ENCODE peak calls at places on chromosomes 2 and 18, in seven cellular contexts. F, M, R, D, Y, C and J are unnamed samples.

GRCh38 chr2:26626606-26627005 is 14.6 kb downstream of the CIB4 start:
- DNase-seq in F (no peak), M (peak), R (no peak), D (no peak), Y (peak), C (no peak), J (no peak)

GRCh38 chr2:216791303-216791702 is 68.6 kb downstream of the TNP1 start:
- DNase-seq in F (no peak), M (no peak), R (no peak), D (no peak), Y (no peak), C (no peak), J (no peak)

GRCh38 chr2:30971291-30972025 is 164.2 kb upstream of the CAPN13 start:
- DNase-seq in F (no peak), M (no peak), R (no peak), D (no peak), Y (no peak), C (no peak), J (no peak)

GRCh38 chr2:166803314-166803986 is 84.8 kb upstream of the XIRP2 start:
- DNase-seq in F (no peak), M (no peak), R (no peak), D (peak), Y (no peak), C (peak), J (peak)

GRCh38 chr2:150997702-150998480 is 263.8 kb downstream of the RBM43 start:
- DNase-seq in F (peak), M (no peak), R (no peak), D (no peak), Y (no peak), C (no peak), J (peak)

GRCh38 chr2:9663008-9663879 is 32.4 kb upstream of the YWHAQ start:
- DNase-seq in F (no peak), M (no peak), R (no peak), D (no peak), Y (no peak), C (no peak), J (no peak)

GRCh38 chr2:183799761-183800160 is 675.5 kb downstream of the NUP35 start:
- DNase-seq in F (no peak), M (no peak), R (no peak), D (no peak), Y (no peak), C (no peak), J (no peak)

GRCh38 chr18:7256959-7257742 is 26.3 kb downstream of the LRRC30 start:
- DNase-seq in F (no peak), M (no peak), R (no peak), D (no peak), Y (no peak), C (peak), J (no peak)

GRCh38 chr2:47493317-47493716 is 90.4 kb downstream of the MSH2 start:
- DNase-seq in F (no peak), M (no peak), R (no peak), D (no peak), Y (no peak), C (no peak), J (no peak)

GRCh38 chr2:16257001-16257724 is 316.8 kb downstream of the MYCN start:
- DNase-seq in F (no peak), M (no peak), R (no peak), D (no peak), Y (no peak), C (peak), J (no peak)

GRCh38 chr18:34867520-34867919 is 157.4 kb downstream of the DTNA start:
- DNase-seq in F (peak), M (no peak), R (no peak), D (peak), Y (no peak), C (peak), J (peak)

GRCh38 chr2:7007846-7008741 is 90.9 kb downstream of the RNF144A start:
- DNase-seq in F (peak), M (peak), R (no peak), D (peak), Y (peak), C (peak), J (peak)

GRCh38 chr18:57965246-57965645 is 78.8 kb upstream of the NEDD4L start:
- DNase-seq in F (no peak), M (no peak), R (no peak), D (no peak), Y (no peak), C (no peak), J (no peak)

GRCh38 chr18:13103366-13103765 is 112.2 kb downstream of the CEP192 start:
- DNase-seq in F (no peak), M (no peak), R (no peak), D (peak), Y (no peak), C (no peak), J (peak)

GRCh38 chr18:24427484-24427883 is 1.0 kb downstream of the IMPACT start:
- DNase-seq in F (peak), M (no peak), R (no peak), D (peak), Y (no peak), C (peak), J (peak)

GRCh38 chr18:8610442-8610801 is 1.2 kb downstream of the RAB12 start:
- DNase-seq in F (peak), M (no peak), R (no peak), D (peak), Y (no peak), C (no peak), J (no peak)

GRCh38 chr2:45329045-45329677 is 281.9 kb downstream of the SRBD1 start:
- DNase-seq in F (no peak), M (no peak), R (no peak), D (peak), Y (no peak), C (peak), J (peak)

GRCh38 chr2:127592761-127593227 is 53.2 kb upstream of the GPR17 start:
- DNase-seq in F (no peak), M (peak), R (no peak), D (no peak), Y (no peak), C (peak), J (no peak)

GRCh38 chr18:3655637-3656050 is 205.7 kb downstream of the TGIF1 start:
- DNase-seq in F (no peak), M (no peak), R (no peak), D (no peak), Y (no peak), C (peak), J (no peak)

GRCh38 chr2:12120281-12121150 is 374.1 kb downstream of the LPIN1 start:
- DNase-seq in F (no peak), M (no peak), R (no peak), D (peak), Y (no peak), C (no peak), J (peak)

GRCh38 chr18:9366126-9366714 is 31.6 kb downstream of the TWSG1 start:
- DNase-seq in F (peak), M (no peak), R (no peak), D (peak), Y (no peak), C (peak), J (peak)

GRCh38 chr18:10015288-10015701 is 101.5 kb downstream of the VAPA start:
- DNase-seq in F (no peak), M (no peak), R (no peak), D (peak), Y (no peak), C (peak), J (peak)

GRCh38 chr2:98870516-98871158 is 65.4 kb downstream of the CRACDL start:
- DNase-seq in F (no peak), M (no peak), R (no peak), D (no peak), Y (no peak), C (peak), J (no peak)

GRCh38 chr2:96359310-96359709 is 23.7 kb downstream of the NCAPH start:
- DNase-seq in F (no peak), M (no peak), R (peak), D (no peak), Y (no peak), C (peak), J (no peak)

GRCh38 chr18:49359732-49360444 is 100.6 kb downstream of the DYM start:
- DNase-seq in F (no peak), M (no peak), R (no peak), D (peak), Y (no peak), C (no peak), J (peak)

GRCh38 chr18:75125359-75126331 is 83.3 kb downstream of the PTGR3 start:
- DNase-seq in F (no peak), M (no peak), R (no peak), D (peak), Y (no peak), C (peak), J (no peak)

GRCh38 chr2:156476516-156477206 is 40.5 kb downstream of the GPD2 start:
- DNase-seq in F (no peak), M (no peak), R (no peak), D (peak), Y (no peak), C (no peak), J (peak)

GRCh38 chr2:188391354-188391753 is 99.7 kb downstream of the GULP1 start:
- DNase-seq in F (no peak), M (no peak), R (no peak), D (no peak), Y (no peak), C (no peak), J (no peak)

GRCh38 chr18:58408665-58409064 is 220.2 kb downstream of the ALPK2 start:
- DNase-seq in F (no peak), M (no peak), R (no peak), D (no peak), Y (no peak), C (no peak), J (no peak)

GRCh38 chr2:216557820-216558219 is 59.2 kb downstream of the RPL37A start:
- DNase-seq in F (no peak), M (no peak), R (no peak), D (no peak), Y (no peak), C (peak), J (no peak)

GRCh38 chr2:158024288-158024898 is 77.3 kb upstream of the UPP2 start:
- DNase-seq in F (peak), M (no peak), R (no peak), D (peak), Y (no peak), C (peak), J (peak)

GRCh38 chr2:197209742-197210408 is 100.7 kb downstream of the ANKRD44 start:
- DNase-seq in F (no peak), M (peak), R (no peak), D (no peak), Y (no peak), C (peak), J (no peak)

DNA sequence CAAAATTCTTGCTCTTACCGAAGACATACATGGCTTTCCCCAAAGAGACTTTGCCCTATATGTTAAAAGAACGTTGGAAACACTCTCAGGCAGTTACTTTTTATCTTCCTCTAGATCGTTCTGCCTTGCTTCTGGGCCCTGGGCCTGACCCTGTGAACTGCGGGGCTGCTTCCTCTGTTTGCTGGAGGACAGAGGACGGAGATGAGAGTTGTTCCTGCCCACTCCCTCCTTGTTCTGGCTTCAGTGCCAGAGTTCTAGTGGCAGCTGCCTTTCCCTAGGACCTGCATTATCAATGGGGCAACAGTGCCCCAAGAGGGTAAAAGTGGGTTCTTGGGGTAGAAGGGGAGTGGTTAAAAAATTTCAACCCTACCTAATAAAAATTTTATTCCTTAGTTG is 6.5 kb upstream of the FN1 start:
- DNase-seq in F (no peak), M (no peak), R (no peak), D (no peak), Y (no peak), C (no peak), J (no peak)
- TF ChIP-seq CTCF in F (no peak), M (peak), R (no peak), D (no peak), Y (no peak), C (no peak), J (no peak)

GRCh38 chr2:170714156-170715061 is 728 bp upstream of the SP5 start:
- DNase-seq in F (no peak), M (peak), R (no peak), D (no peak), Y (peak), C (peak), J (no peak)
- TF ChIP-seq CTCF in F (no peak), M (no peak), R (no peak), D (no peak), Y (no peak), C (no peak), J (no peak)

GRCh38 chr2:241703128-241703604 is 1.3 kb downstream of the ING5 start:
- DNase-seq in F (peak), M (no peak), R (no peak), D (peak), Y (no peak), C (no peak), J (peak)

GRCh38 chr2:241702155-241702404 is 241 bp downstream of the ING5 start:
- DNase-seq in F (no peak), M (no peak), R (peak), D (no peak), Y (no peak), C (no peak), J (peak)

GRCh38 chr2:241701405-241702154 is at the start of gene ING5:
- DNase-seq in F (peak), M (peak), R (peak), D (peak), Y (peak), C (peak), J (peak)

GRCh38 chr2:241701155-241701404 is 759 bp upstream of the ING5 start:
- DNase-seq in F (no peak), M (no peak), R (no peak), D (peak), Y (no peak), C (no peak), J (peak)

GRCh38 chr2:241702405-241703127 is 727 bp downstream of the ING5 start:
- DNase-seq in F (peak), M (peak), R (peak), D (peak), Y (peak), C (peak), J (peak)
- TF ChIP-seq CTCF in F (peak), M (peak), R (peak), D (peak), Y (peak), C (peak), J (no peak)

GRCh38 chr2:190344275-190344827 is 962 bp downstream of the INPP1 start:
- DNase-seq in F (peak), M (no peak), R (no peak), D (peak), Y (peak), C (peak), J (no peak)
- TF ChIP-seq CTCF in F (no peak), M (peak), R (no peak), D (peak), Y (peak), C (peak), J (peak)

DNA sequence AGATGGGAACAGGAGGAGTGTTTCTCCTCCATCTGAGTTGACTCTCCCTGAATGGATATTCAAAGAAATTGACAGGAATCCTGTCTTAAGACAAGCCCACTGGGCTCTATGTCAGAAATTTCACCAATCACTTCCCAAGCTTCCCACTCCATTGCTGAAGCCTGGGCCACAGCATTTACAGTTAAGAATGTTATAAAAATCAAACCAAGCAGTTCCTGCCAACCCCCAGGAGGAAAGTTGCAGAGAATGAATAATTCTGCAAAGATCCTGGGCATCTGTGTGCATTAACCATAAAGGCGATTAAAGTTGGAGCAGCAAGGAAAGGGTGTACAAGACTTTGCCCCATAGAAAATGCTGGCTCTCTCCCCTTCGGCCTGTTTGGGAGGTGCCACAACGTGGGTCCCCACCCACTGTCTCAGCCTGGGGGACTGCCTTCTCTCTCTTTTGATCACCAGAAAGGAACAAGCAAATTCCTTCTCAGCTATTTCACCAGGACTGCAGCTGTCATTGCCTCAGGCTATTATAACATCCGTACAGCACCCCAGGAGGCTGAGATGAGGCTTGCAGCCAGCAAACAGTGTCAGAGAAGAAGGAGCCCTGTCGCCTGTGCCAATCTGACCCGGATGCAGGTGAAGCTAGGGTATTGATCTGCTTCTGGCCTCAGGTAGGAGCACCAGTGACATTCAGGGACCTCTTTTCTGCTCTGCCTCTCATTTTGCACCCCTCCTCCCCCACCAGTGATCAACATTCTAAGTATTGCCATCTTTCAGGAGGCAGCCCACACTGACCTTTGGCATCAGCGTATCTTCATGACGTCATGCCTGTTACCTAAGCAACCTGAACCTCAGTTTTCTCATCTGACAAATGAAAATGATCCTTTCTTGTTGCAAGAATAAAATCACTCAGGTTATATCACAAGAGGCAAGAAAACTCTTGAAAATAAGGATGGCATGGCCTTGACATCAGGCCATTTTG is 219.0 kb downstream of the SH3BP4 start:
- DNase-seq in F (no peak), M (no peak), R (no peak), D (peak), Y (no peak), C (peak), J (peak)
- TF ChIP-seq CTCF in F (no peak), M (peak), R (no peak), D (peak), Y (peak), C (peak), J (peak)